ENCODE peak calls at places on chromosomes 11 and 22, in five cellular contexts. O is HepG2, B is A549, R is K562, J is endothelial cell of umbilical vein. Z is an unnamed sample.
A peak's percentile ranks its signal among the peaks of the same experiment; 100 is the strongest.

GRCh38 chr22:45896153-45896951 is 80.6 kb downstream of the WNT7B start:
- DNase-seq in O (no peak), B (no peak), R (no peak), J (no peak), Z (no peak)

GRCh38 chr22:25878933-25879332 is 136.9 kb downstream of the MYO18B start:
- DNase-seq in O (no peak), B (no peak), R (no peak), J (no peak), Z (no peak)

GRCh38 chr11:65290448-65291165 is 24.1 kb upstream of the CDC42EP2 start:
- DNase-seq in O (no peak), B (no peak), R (peak; percentile 56), J (peak; percentile 87), Z (peak; percentile 93)

GRCh38 chr11:70034740-70035365 is 43.3 kb upstream of the ANO1 start:
- DNase-seq in O (no peak), B (no peak), R (no peak), J (no peak), Z (no peak)

GRCh38 chr11:33135216-33135615 is 26.1 kb downstream of the CSTF3 start:
- DNase-seq in O (no peak), B (no peak), R (no peak), J (no peak), Z (no peak)

GRCh38 chr22:30422481-30423295 is 2.9 kb upstream of the MTFP1 start:
- DNase-seq in O (peak; percentile 81), B (peak; percentile 75), R (peak; percentile 73), J (peak; percentile 60), Z (peak; percentile 74)

GRCh38 chr11:56977324-56977723 is 11.4 kb upstream of the OR5AK2 start:
- DNase-seq in O (no peak), B (no peak), R (no peak), J (no peak), Z (no peak)

GRCh38 chr11:120344302-120345004 is 8.2 kb downstream of the ARHGEF12 start:
- DNase-seq in O (no peak), B (no peak), R (peak; percentile 55), J (no peak), Z (peak; percentile 94)

GRCh38 chr22:30362632-30363281 is 6.0 kb downstream of the CCDC157 start:
- DNase-seq in O (no peak), B (no peak), R (peak; percentile 60), J (no peak), Z (no peak)

GRCh38 chr11:15145151-15145550 is 30.4 kb downstream of the INSC start:
- DNase-seq in O (no peak), B (no peak), R (no peak), J (no peak), Z (no peak)

GRCh38 chr11:128039140-128040021 is 548.0 kb downstream of the ETS1 start:
- DNase-seq in O (no peak), B (no peak), R (no peak), J (peak; percentile 74), Z (peak; percentile 99)

GRCh38 chr22:37898441-37899181 is 7.5 kb upstream of the MICALL1 start:
- DNase-seq in O (peak; percentile 77), B (no peak), R (no peak), J (no peak), Z (no peak)

GRCh38 chr11:36622431-36623136 is 24.5 kb upstream of the RAG2 start:
- DNase-seq in O (peak; percentile 31), B (peak; percentile 4), R (peak; percentile 35), J (peak; percentile 41), Z (peak; percentile 31)

GRCh38 chr11:102237096-102237735 is 80.1 kb upstream of the BIRC3 start:
- DNase-seq in O (no peak), B (no peak), R (no peak), J (no peak), Z (peak; percentile 15)

GRCh38 chr22:20569059-20570058 is 61.9 kb downstream of the MED15 start:
- DNase-seq in O (no peak), B (peak; percentile 87), R (no peak), J (no peak), Z (no peak)

GRCh38 chr11:38582756-38583155 is 1984.7 kb upstream of the RAG2 start:
- DNase-seq in O (no peak), B (no peak), R (no peak), J (no peak), Z (no peak)

GRCh38 chr11:119722281-119722794 is 6.7 kb downstream of the NECTIN1 start:
- DNase-seq in O (no peak), B (no peak), R (no peak), J (no peak), Z (peak; percentile 40)

GRCh38 chr11:81725691-81726090 is 1008.0 kb downstream of the FAM181B start:
- DNase-seq in O (no peak), B (no peak), R (no peak), J (no peak), Z (no peak)

GRCh38 chr11:118230088-118230487 is 5.3 kb upstream of the JAML start:
- DNase-seq in O (no peak), B (no peak), R (no peak), J (no peak), Z (no peak)

GRCh38 chr11:77411238-77411637 is 62.7 kb downstream of the PAK1 start:
- DNase-seq in O (no peak), B (peak; percentile 22), R (no peak), J (no peak), Z (peak; percentile 75)

GRCh38 chr22:20590477-20591294 is 83.3 kb downstream of the MED15 start:
- DNase-seq in O (no peak), B (no peak), R (no peak), J (no peak), Z (no peak)

GRCh38 chr11:61315260-61315659 is 17.6 kb downstream of the DDB1 start:
- DNase-seq in O (no peak), B (no peak), R (no peak), J (no peak), Z (no peak)

GRCh38 chr11:119029340-119030028 is 1.2 kb downstream of the SLC37A4 start:
- DNase-seq in O (peak; percentile 93), B (no peak), R (peak; percentile 79), J (no peak), Z (peak; percentile 43)

GRCh38 chr11:122045181-122045586 is 70.8 kb downstream of the BLID start:
- DNase-seq in O (no peak), B (no peak), R (no peak), J (peak; percentile 92), Z (no peak)

GRCh38 chr11:8239056-8239455 is 24.6 kb downstream of the LMO1 start:
- DNase-seq in O (no peak), B (no peak), R (no peak), J (no peak), Z (no peak)

GRCh38 chr11:27178859-27179258 is 138.2 kb downstream of the BBOX1 start:
- DNase-seq in O (no peak), B (no peak), R (no peak), J (no peak), Z (no peak)

GRCh38 chr11:123183391-123184099 is 11.5 kb downstream of the CLMP start:
- DNase-seq in O (no peak), B (no peak), R (no peak), J (no peak), Z (no peak)

GRCh38 chr11:69918231-69918937 is 99.2 kb upstream of the FGF3 start:
- DNase-seq in O (no peak), B (no peak), R (no peak), J (no peak), Z (no peak)

GRCh38 chr22:40491990-40492631 is 121.7 kb downstream of the SGSM3 start:
- DNase-seq in O (no peak), B (no peak), R (no peak), J (no peak), Z (peak; percentile 76)

GRCh38 chr22:44277404-44278135 is 35.2 kb downstream of the SHISAL1 start:
- DNase-seq in O (no peak), B (no peak), R (no peak), J (no peak), Z (no peak)

GRCh38 chr22:35150163-35151107 is 84.5 kb downstream of the ISX start:
- DNase-seq in O (peak; percentile 36), B (peak; percentile 13), R (peak; percentile 72), J (peak; percentile 40), Z (peak; percentile 71)

GRCh38 chr11:134067486-134067885 is 1.4 kb upstream of the JAM3 start:
- DNase-seq in O (no peak), B (no peak), R (no peak), J (no peak), Z (no peak)

GRCh38 chr11:134071306-134071705 is 2.4 kb downstream of the JAM3 start:
- DNase-seq in O (no peak), B (no peak), R (no peak), J (no peak), Z (no peak)

GRCh38 chr11:134069996-134070845 is 1.3 kb downstream of the JAM3 start:
- DNase-seq in O (no peak), B (no peak), R (no peak), J (no peak), Z (no peak)

GRCh38 chr11:134069426-134069921 is 602 bp downstream of the JAM3 start:
- DNase-seq in O (no peak), B (no peak), R (no peak), J (peak; percentile 32), Z (no peak)

GRCh38 chr11:134068829-134069425 is at the start of gene JAM3:
- DNase-seq in O (peak; percentile 83), B (peak; percentile 74), R (peak; percentile 87), J (peak; percentile 97), Z (no peak)
- TF ChIP-seq MAX in O (peak; percentile 13), B (no peak), R (no peak), J (peak; percentile 42), Z (no peak)

DNA sequence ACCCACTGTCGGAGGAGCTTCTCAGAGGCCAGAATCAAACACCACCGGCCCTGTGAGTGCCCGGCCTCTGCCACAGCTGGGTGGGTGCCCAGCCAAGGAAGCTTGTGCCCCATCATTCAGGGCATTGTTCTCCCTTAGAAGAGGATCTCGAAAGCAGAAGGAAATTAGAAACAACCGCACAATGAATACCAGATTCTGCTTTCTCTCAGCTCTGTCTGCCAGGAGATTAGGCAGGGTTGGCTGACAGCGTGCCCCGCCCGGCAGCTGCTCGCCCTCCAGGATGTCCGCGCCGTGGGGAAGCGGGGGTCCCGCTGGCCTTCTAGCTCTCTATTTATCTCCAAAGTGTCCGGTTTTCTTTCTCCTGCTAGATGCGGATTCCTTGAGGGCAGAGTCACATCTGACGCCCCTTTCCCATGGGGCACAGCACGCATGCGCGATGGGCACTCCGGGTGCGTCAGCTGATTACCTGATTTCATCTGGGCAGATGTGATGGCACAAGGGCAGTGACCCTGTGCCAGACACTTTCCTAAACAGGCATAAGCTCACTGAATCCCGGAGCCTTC is 25.5 kb downstream of the SCGB1A1 start:
- DNase-seq in O (no peak), B (no peak), R (no peak), J (peak; percentile 68), Z (no peak)
- TF ChIP-seq MYC in O (no peak), B (no peak), R (no peak), J (no peak), Z (no peak)

GRCh38 chr11:13277719-13278619 is at the start of gene BMAL1:
- DNase-seq in O (no peak), B (peak; percentile 28), R (no peak), J (no peak), Z (peak; percentile 26)
- TF ChIP-seq POLR2A in O (no peak), B (peak; percentile 17), R (no peak), J (no peak), Z (no peak)

DNA sequence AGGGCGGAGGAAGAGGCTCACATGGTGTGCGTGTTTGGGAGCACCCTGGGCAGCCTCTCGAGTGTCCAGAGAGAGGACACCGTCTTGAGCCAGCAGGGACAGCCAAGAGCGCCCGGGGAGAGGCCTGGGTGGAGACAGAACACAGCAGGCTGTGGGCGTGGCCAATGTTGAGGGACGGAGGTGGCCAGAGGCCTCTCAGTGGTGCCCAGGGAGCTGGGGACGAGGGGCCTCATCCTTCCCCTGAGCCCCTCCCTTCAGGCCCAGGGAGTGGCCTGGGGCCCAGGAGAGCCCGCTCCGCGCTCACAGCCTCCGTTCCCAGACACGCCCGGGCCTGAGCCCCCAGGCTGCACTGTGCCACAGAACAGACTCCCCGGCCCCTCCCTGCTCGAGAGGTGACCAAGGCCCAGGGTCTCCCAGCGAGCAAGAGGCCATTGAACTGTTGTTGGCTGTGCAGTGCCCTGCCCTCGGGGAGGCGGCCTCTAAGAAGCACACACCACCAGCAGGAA is 48.4 kb downstream of the CDKN1C start:
- DNase-seq in O (peak; percentile 62), B (peak; percentile 28), R (peak; percentile 82), J (no peak), Z (peak; percentile 18)
- TF ChIP-seq MAX in O (no peak), B (no peak), R (peak; percentile 1), J (no peak), Z (no peak)

Z was measured in NB4.